ENCODE peak calls at places on chromosomes 11 and 22, in eight cellular contexts. F is dorsolateral prefrontal cortex; L is CD4-positive, alpha-beta T cell; E is uterus; B is CD4-positive, alpha-beta memory T cell; H is psoas muscle; D is GM23338; C is kidney. T is an unnamed sample.

GRCh38 chr11:64341429-64341828 is 1.4 kb downstream of the CCDC88B start:
- DNase-seq in F (no peak), L (no peak), E (no peak), B (no peak), H (no peak), D (no peak), C (peak; percentile 73), T (no peak)

GRCh38 chr11:35725880-35726279 is 63.3 kb downstream of the TRIM44 start:
- DNase-seq in F (no peak), L (no peak), E (no peak), B (no peak), H (no peak), D (no peak), C (no peak), T (peak; percentile 66)

GRCh38 chr11:19577849-19578619 is 134.6 kb upstream of the NAV2 start:
- DNase-seq in F (peak; percentile 72), L (no peak), E (peak; percentile 73), B (no peak), H (peak; percentile 66), D (no peak), C (peak; percentile 82), T (no peak)

GRCh38 chr11:115618428-115618827 is 114.2 kb upstream of the CADM1 start:
- DNase-seq in F (no peak), L (no peak), E (no peak), B (no peak), H (no peak), D (no peak), C (no peak), T (no peak)

GRCh38 chr11:33703771-33704170 is 3.1 kb upstream of the C11orf91 start:
- DNase-seq in F (no peak), L (no peak), E (no peak), B (no peak), H (no peak), D (no peak), C (peak; percentile 79), T (no peak)

GRCh38 chr11:93099811-93100210 is 98.0 kb downstream of the SLC36A4 start:
- DNase-seq in F (no peak), L (no peak), E (no peak), B (no peak), H (no peak), D (no peak), C (no peak), T (peak; percentile 26)

GRCh38 chr22:38080847-38081635 is 2.9 kb downstream of the SLC16A8 start:
- DNase-seq in F (peak; percentile 56), L (no peak), E (no peak), B (no peak), H (peak; percentile 67), D (peak; percentile 84), C (peak; percentile 80), T (no peak)

GRCh38 chr11:12149672-12150225 is 39.4 kb downstream of the MICAL2 start:
- DNase-seq in F (no peak), L (no peak), E (no peak), B (no peak), H (no peak), D (no peak), C (no peak), T (no peak)

GRCh38 chr22:48276933-48277867 is 1514.8 kb downstream of the TBC1D22A start:
- DNase-seq in F (peak; percentile 31), L (no peak), E (no peak), B (no peak), H (no peak), D (no peak), C (peak; percentile 55), T (no peak)

GRCh38 chr22:39277135-39277607 is 32.4 kb upstream of the PDGFB start:
- DNase-seq in F (no peak), L (no peak), E (no peak), B (no peak), H (no peak), D (no peak), C (no peak), T (peak; percentile 74)

GRCh38 chr22:19242699-19243098 is 48.8 kb downstream of the CLTCL1 start:
- DNase-seq in F (no peak), L (no peak), E (no peak), B (no peak), H (no peak), D (no peak), C (no peak), T (no peak)

GRCh38 chr22:41368543-41368817 is 13.3 kb upstream of the TEF start:
- DNase-seq in F (no peak), L (no peak), E (no peak), B (no peak), H (no peak), D (no peak), C (no peak), T (no peak)
- H3K27ac ChIP-seq in F (peak overlapping the region; percentile 96), L (no peak overlapping the region), E (peak overlapping the region; percentile 65), B (no peak overlapping the region), H (peak overlapping the region; percentile 77), D (no peak overlapping the region), C (peak overlapping the region; percentile 11), T (no peak overlapping the region)

DNA sequence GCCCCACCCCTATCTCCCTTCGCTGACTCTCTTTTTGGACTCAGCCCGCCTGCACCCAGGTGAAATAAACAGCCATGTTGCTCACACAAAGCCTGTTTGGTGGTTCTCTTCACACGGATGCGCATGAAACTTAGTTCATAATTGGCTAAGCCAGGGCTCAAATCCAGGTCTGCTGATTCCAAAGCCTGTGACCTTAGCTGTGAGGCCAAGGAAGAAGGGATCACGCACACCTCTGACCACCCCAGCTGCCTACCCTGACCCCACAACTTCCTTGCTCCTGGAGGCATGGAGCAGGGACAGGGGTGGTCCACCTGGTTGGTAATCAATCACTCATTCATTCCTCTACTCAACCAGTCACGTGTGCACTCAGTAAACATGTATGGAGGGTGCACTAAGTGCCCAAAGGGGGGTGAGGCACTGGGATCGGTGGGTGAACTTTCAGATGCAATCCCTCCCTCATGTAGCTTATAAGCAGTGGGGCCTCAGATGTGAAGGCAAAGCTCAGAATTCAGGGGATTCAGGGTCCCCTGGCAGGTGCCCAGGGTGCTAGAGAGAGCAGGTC is 10.3 kb downstream of the FXYD2 start:
- DNase-seq in F (no peak), L (no peak), E (no peak), B (no peak), H (no peak), D (no peak), C (peak; percentile 89), T (no peak)
- H3K27ac ChIP-seq in F (no peak overlapping the region), L (no peak overlapping the region), E (peak overlapping the region; percentile 19), B (peak overlapping the region; percentile 74), H (no peak overlapping the region), D (no peak overlapping the region), C (peak overlapping the region; percentile 98), T (no peak overlapping the region)

DNA sequence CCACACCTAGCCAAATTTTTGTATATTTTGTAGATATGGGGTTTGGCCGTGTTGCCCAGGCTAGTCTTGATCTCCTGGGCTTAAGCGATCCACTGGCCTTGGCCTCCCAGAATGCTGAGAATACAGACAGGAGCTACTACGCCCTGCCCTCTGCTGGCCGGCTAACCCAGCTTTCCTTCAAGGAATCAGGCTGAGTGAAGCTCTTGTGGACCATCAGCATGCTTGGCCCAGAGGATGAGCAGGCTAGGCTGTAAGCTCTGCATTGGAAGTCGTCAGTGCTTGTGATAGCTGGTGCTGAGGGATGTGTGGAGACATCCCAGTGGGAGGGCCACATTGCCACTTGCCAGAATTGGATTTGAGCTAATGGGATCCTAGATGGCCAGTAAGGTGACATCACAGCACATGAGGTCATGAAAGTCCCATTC is 60.6 kb downstream of the MED15 start:
- DNase-seq in F (no peak), L (no peak), E (no peak), B (no peak), H (peak; percentile 21), D (peak; percentile 40), C (no peak), T (no peak)
- H3K27ac ChIP-seq in F (peak overlapping the region; percentile 53), L (peak overlapping the region; percentile 57), E (peak overlapping the region; percentile 79), B (no peak overlapping the region), H (no peak overlapping the region), D (no peak overlapping the region), C (no peak overlapping the region), T (peak overlapping the region; percentile 97)

DNA sequence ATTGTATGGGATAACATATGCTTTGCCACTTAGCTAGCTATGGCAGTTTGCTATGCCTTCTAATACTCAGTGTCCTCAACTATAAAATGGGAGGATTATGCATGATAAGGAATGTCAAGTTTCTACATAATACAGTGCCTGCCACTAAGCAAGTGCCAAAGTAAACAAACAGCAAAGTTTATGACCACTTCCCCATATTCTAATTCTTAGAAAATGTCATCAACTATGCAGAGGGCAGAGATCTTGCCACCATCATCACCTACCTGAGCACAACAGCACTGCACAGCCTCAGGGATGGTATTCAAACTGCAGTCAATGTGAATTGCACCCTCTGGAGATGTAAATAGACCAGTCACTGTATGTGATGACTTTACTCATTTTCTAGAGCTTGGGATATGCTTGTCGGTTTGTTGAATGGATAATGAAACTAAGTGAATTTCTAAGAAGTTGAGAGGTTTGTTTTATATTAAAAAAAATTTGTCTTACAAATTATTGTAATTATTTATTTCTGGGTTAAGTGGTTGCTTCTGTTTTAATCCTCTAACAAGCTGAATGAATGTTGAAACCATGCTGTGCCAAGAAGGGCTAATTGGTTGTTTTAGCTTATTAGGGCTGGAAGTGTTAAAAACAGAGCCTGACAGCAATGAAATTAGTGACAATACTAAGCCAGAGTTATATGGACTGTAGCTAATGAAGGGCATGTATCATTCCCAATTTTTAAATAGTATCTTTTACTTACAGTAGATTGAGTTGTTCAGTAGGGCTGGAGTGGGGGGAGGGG is 398.4 kb downstream of the CNTN5 start:
- DNase-seq in F (no peak), L (no peak), E (no peak), B (no peak), H (no peak), D (peak; percentile 30), C (no peak), T (no peak)
- H3K27ac ChIP-seq in F (no peak overlapping the region), L (no peak overlapping the region), E (no peak overlapping the region), B (no peak overlapping the region), H (no peak overlapping the region), D (peak overlapping the region; percentile 12), C (no peak overlapping the region), T (no peak overlapping the region)

DNA sequence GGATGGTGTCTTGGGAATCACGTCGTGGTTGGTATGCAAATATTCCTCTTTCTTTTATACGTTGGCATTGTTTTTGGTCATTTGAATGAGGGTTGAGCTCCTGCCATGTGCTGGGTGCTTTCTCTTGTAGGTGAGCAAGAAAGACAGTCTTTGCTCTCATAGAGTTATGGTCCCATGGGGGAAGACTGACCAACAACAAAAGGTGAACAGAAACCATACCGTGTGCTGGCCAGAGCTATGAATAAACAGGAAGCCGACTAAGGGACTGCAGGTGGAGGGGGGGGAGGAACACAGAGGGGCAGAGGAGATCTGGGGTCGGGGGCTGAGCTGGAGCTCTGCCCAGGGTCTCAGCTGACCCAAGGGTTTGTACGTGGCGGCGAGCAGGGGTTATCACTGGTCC is 245.3 kb downstream of the CTTN start:
- DNase-seq in F (no peak), L (no peak), E (no peak), B (no peak), H (no peak), D (no peak), C (no peak), T (no peak)
- H3K27ac ChIP-seq in F (no peak overlapping the region), L (no peak overlapping the region), E (no peak overlapping the region), B (no peak overlapping the region), H (no peak overlapping the region), D (peak overlapping the region; percentile 78), C (no peak overlapping the region), T (no peak overlapping the region)

DNA sequence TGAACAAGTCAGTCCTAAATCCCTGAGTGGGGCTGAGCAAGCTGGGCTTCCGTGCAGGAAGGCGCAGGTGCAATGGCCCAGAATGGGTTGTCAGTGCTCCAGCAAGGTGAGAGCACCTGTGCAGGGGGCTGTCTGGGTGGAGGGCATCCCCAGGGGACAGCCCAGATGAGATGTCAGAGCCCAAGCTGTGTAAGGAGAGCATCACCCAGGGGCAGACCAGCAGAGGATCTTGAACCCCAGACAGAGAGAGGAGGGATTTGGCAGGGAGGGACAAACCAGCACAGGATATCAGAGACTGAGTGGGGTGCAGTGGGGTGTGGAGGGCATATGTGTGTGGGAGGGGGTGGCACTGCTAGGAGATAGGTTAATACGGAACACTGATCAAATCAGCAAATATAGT is 114.9 kb upstream of the TMEM45B start:
- DNase-seq in F (no peak), L (no peak), E (no peak), B (no peak), H (no peak), D (no peak), C (no peak), T (no peak)
- H3K27ac ChIP-seq in F (no peak overlapping the region), L (no peak overlapping the region), E (no peak overlapping the region), B (no peak overlapping the region), H (no peak overlapping the region), D (no peak overlapping the region), C (no peak overlapping the region), T (no peak overlapping the region)